ENCODE peak calls at places on chromosomes 13 and 19, in ten cellular contexts. I is tibial artery; N is CD8-positive, alpha-beta T cell; O is transverse colon; U is GM23338; D is stomach; A is fibroblast of lung; Q is thoracic aorta; P is PC-3; R is CD4-positive, alpha-beta memory T cell. V is an unnamed sample. For H3K4me1, the result is how much of the 10 kb centered on the place peaks cover.

GRCh38 chr13:21517576-21517975 is 58.5 kb upstream of the ZDHHC20 start:
- DNase-seq in R (no peak), A (no peak), N (no peak), U (no peak), P (no peak), I (no peak), O (no peak), D (no peak), Q (no peak), V (no peak)

GRCh38 chr19:41893899-41894298 is 10.9 kb downstream of the ARHGEF1 start:
- DNase-seq in A (no peak), Q (no peak), D (no peak), I (no peak), U (peak), R (no peak), N (peak), P (no peak), O (no peak), V (no peak)

GRCh38 chr19:8302357-8302691 is 5.8 kb downstream of the CD320 start:
- DNase-seq in I (no peak), U (no peak), N (no peak), O (no peak), A (no peak), R (no peak), Q (no peak), D (peak), P (no peak), V (peak)

GRCh38 chr13:61954092-61954491 is 538.4 kb upstream of the PCDH20 start:
- DNase-seq in U (peak), A (peak), P (peak), R (no peak), Q (no peak), O (no peak), N (no peak), D (no peak), I (no peak), V (no peak)

GRCh38 chr19:1690570-1691307 is 38.3 kb upstream of the TCF3 start:
- DNase-seq in A (no peak), U (peak), O (peak), Q (no peak), D (peak), P (peak), R (peak), I (no peak), N (peak), V (peak)

GRCh38 chr19:50607874-50608785 is 31.6 kb downstream of the SYT3 start:
- DNase-seq in I (peak), P (peak), N (peak), D (peak), U (peak), A (peak), Q (no peak), O (peak), R (peak), V (peak)

GRCh38 chr19:40798997-40799557 is at the start of gene EGLN2:
- DNase-seq in D (no peak), R (no peak), I (no peak), A (no peak), N (no peak), Q (no peak), P (no peak), O (no peak), U (peak), V (no peak)

GRCh38 chr19:34332027-34332786 is 32.8 kb upstream of the GPI start:
- DNase-seq in Q (no peak), D (no peak), A (no peak), N (no peak), U (no peak), R (no peak), O (no peak), P (no peak), I (no peak), V (no peak)

GRCh38 chr19:12774588-12775555 is at the start of gene HOOK2:
- DNase-seq in I (no peak), U (peak), O (peak), P (peak), N (peak), D (peak), Q (no peak), A (no peak), R (no peak), V (peak)

GRCh38 chr19:4543444-4543843 is 3.6 kb upstream of the LRG1 start:
- DNase-seq in N (no peak), P (no peak), O (no peak), R (no peak), I (no peak), U (no peak), D (no peak), Q (no peak), A (no peak), V (no peak)

GRCh38 chr19:55479045-55479444 is 2.6 kb downstream of the ZNF628 start:
- DNase-seq in I (no peak), O (no peak), Q (no peak), N (no peak), D (no peak), P (no peak), R (no peak), A (no peak), U (no peak), V (no peak)

GRCh38 chr13:60398949-60399589 is 2.0 kb downstream of the TDRD3 start:
- DNase-seq in Q (no peak), I (no peak), P (no peak), N (no peak), D (peak), U (no peak), O (peak), A (peak), R (no peak), V (no peak)

GRCh38 chr13:27128825-27129627 is 42.6 kb downstream of the USP12 start:
- DNase-seq in N (no peak), I (no peak), D (no peak), Q (no peak), P (peak), O (no peak), A (no peak), U (no peak), R (no peak), V (no peak)

GRCh38 chr19:3084943-3085342 is 9.2 kb upstream of the GNA11 start:
- DNase-seq in I (no peak), R (no peak), P (no peak), O (peak), U (no peak), Q (no peak), N (no peak), A (no peak), D (peak), V (no peak)

GRCh38 chr19:48121909-48122371 is 11.3 kb upstream of the PLA2G4C start:
- DNase-seq in A (no peak), D (no peak), U (no peak), O (no peak), I (no peak), Q (no peak), N (no peak), R (no peak), P (peak), V (peak)

GRCh38 chr13:74978596-74978995 is 503.4 kb downstream of the TBC1D4 start:
- DNase-seq in A (no peak), D (no peak), N (no peak), R (no peak), I (no peak), U (peak), Q (no peak), P (no peak), O (no peak), V (no peak)

GRCh38 chr19:51777570-51778460 is 16.8 kb downstream of the FPR2 start:
- DNase-seq in Q (no peak), O (peak), U (peak), R (peak), N (peak), I (peak), A (peak), D (peak), P (peak), V (peak)

GRCh38 chr19:45599286-45599685 is 2.7 kb downstream of the GPR4 start:
- DNase-seq in U (no peak), R (no peak), A (no peak), P (no peak), I (no peak), Q (no peak), O (no peak), D (no peak), N (no peak), V (no peak)

GRCh38 chr13:106450991-106451390 is 84.5 kb downstream of the EFNB2 start:
- DNase-seq in D (no peak), I (no peak), U (no peak), R (no peak), N (no peak), A (no peak), P (no peak), O (no peak), Q (no peak), V (no peak)

GRCh38 chr19:57576661-57577060 is 2.0 kb downstream of the ZNF416 start:
- DNase-seq in U (no peak), O (no peak), I (no peak), R (no peak), A (no peak), Q (no peak), P (no peak), N (no peak), D (no peak), V (no peak)

GRCh38 chr13:23516706-23517105 is 53.5 kb upstream of the TNFRSF19 start:
- DNase-seq in R (no peak), U (no peak), D (no peak), P (no peak), Q (no peak), I (no peak), A (peak), N (no peak), O (no peak), V (no peak)

GRCh38 chr13:95564091-95564490 is 11.6 kb downstream of the CLDN10 start:
- DNase-seq in P (no peak), O (no peak), A (peak), N (no peak), R (no peak), Q (no peak), U (no peak), I (no peak), D (no peak), V (no peak)

GRCh38 chr13:106343831-106344230 is 191.6 kb downstream of the EFNB2 start:
- DNase-seq in N (no peak), Q (no peak), P (no peak), A (no peak), R (no peak), O (no peak), U (no peak), D (no peak), I (no peak), V (no peak)

GRCh38 chr19:34943861-34944573 is 17.3 kb downstream of the ZNF30 start:
- DNase-seq in U (no peak), I (no peak), N (no peak), Q (no peak), R (no peak), D (no peak), A (no peak), P (no peak), O (no peak), V (no peak)

GRCh38 chr19:16612631-16613030 is 15.4 kb downstream of the MED26 start:
- DNase-seq in I (no peak), U (no peak), R (no peak), Q (no peak), N (no peak), A (no peak), P (no peak), D (no peak), O (no peak), V (no peak)

GRCh38 chr13:106314417-106314816 is 221.0 kb downstream of the EFNB2 start:
- DNase-seq in I (no peak), A (no peak), Q (no peak), D (no peak), P (no peak), U (peak), O (no peak), N (no peak), R (no peak), V (no peak)

GRCh38 chr19:41531438-41532311 is 44.3 kb upstream of the CEACAM21 start:
- DNase-seq in D (peak), U (no peak), P (no peak), O (peak), N (peak), Q (peak), R (peak), A (peak), I (peak), V (peak)

GRCh38 chr19:1264801-1265610 is 4.1 kb upstream of the CIRBP start:
- DNase-seq in Q (no peak), R (no peak), A (peak), N (no peak), P (peak), U (peak), D (peak), I (peak), O (peak), V (peak)

GRCh38 chr19:42846597-42846996 is 32.9 kb downstream of the PSG1 start:
- DNase-seq in D (no peak), Q (no peak), N (no peak), R (no peak), O (no peak), A (no peak), P (no peak), I (no peak), U (no peak), V (no peak)

GRCh38 chr19:49217382-49217781 is 59.8 kb downstream of the TRPM4 start:
- DNase-seq in I (no peak), A (peak), U (no peak), R (no peak), P (no peak), N (no peak), Q (no peak), D (no peak), O (no peak), V (no peak)

GRCh38 chr13:50991624-50992610 is 82.3 kb downstream of the RNASEH2B start:
- DNase-seq in A (no peak), D (no peak), U (no peak), P (no peak), Q (no peak), O (no peak), N (no peak), R (peak), I (no peak), V (no peak)

GRCh38 chr19:11106477-11106876 is 17.2 kb downstream of the LDLR start:
- DNase-seq in N (no peak), A (peak), I (no peak), U (no peak), O (peak), D (no peak), Q (no peak), R (no peak), P (no peak), V (peak)
- H3K4me1 ChIP-seq in N (under half), A (under half), I (under half), U (under half), O (under half), D (under half), Q (under half), R (under half), P (under half), V (under half)

GRCh38 chr19:21158523-21159135 is 16.8 kb downstream of the ZNF431 start:
- DNase-seq in P (peak), Q (no peak), A (peak), N (no peak), R (no peak), I (no peak), D (no peak), U (no peak), O (no peak), V (no peak)
- H3K4me1 ChIP-seq in P (under half), Q (under half), A (under half), N (under half), R (under half), I (under half), D (under half), U (under half), O (under half), V (under half)

GRCh38 chr19:10964903-10965302 is 4.1 kb downstream of the SMARCA4 start:
- DNase-seq in Q (no peak), O (no peak), D (no peak), U (no peak), N (no peak), A (no peak), P (no peak), I (no peak), R (no peak), V (no peak)
- H3K4me1 ChIP-seq in Q (under half), O (under half), D (under half), U (under half), N (under half), A (under half), P (under half), I (under half), R (under half), V (under half)

DNA sequence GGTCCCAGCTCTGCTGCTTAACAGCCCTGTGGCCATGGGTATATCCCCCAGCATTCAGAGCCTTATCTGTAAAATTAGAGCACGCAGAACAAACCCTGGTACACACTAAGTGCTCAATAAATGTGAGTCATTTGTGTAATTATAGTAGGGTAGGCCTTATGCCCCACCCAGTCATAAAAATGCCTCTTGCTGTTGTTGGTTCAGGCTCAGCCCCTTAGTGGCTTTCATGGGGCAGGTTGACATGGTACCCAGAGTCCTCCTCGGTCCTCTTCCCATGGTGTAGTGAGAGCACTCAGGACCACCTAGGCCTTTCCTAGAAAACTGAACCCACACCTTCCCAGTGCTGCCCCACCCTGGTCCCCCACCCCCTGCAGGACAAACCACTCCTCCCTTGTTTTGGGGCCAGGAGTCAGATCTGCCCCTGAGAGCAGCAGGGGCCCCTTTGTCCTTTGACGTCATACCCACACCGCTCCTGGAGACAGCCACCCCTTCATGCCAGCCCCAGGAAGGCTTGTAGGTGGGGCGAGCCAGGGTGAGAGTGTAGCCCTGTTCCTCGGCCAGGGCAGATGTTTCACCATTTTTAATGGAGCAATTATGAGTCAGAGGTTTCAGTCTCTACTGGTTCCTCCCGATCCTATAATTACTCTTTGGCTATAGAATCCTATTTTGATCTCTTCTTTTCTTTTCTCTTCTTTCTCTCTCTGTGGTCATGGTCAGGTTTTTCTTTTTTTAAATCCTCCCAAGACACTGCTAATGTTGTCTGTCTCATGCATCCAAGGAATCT is 36.8 kb downstream of the ACTN4 start:
- DNase-seq in A (peak), R (peak), N (peak), D (peak), P (peak), I (peak), U (no peak), O (peak), Q (peak), V (peak)
- H3K4me1 ChIP-seq in A (half or more), R (half or more), N (under half), D (half or more), P (half or more), I (half or more), U (half or more), O (half or more), Q (half or more), V (half or more)

GRCh38 chr19:18488403-18488723 is 33.5 kb downstream of the ELL start:
- DNase-seq in U (no peak), N (no peak), O (no peak), A (no peak), R (no peak), P (peak), D (no peak), Q (no peak), I (no peak), V (no peak)

GRCh38 chr19:18488838-18489626 is 32.8 kb downstream of the ELL start:
- DNase-seq in N (no peak), R (no peak), D (peak), O (peak), I (no peak), A (no peak), Q (no peak), P (peak), U (peak), V (peak)

GRCh38 chr19:18489627-18490184 is 32.2 kb downstream of the ELL start:
- DNase-seq in A (no peak), R (no peak), O (no peak), N (no peak), D (no peak), P (no peak), U (no peak), Q (no peak), I (no peak), V (no peak)

GRCh38 chr19:18486746-18487145 is 35.1 kb downstream of the ELL start:
- DNase-seq in R (no peak), P (no peak), A (no peak), Q (no peak), I (no peak), U (no peak), D (no peak), N (no peak), O (no peak), V (no peak)

DNA sequence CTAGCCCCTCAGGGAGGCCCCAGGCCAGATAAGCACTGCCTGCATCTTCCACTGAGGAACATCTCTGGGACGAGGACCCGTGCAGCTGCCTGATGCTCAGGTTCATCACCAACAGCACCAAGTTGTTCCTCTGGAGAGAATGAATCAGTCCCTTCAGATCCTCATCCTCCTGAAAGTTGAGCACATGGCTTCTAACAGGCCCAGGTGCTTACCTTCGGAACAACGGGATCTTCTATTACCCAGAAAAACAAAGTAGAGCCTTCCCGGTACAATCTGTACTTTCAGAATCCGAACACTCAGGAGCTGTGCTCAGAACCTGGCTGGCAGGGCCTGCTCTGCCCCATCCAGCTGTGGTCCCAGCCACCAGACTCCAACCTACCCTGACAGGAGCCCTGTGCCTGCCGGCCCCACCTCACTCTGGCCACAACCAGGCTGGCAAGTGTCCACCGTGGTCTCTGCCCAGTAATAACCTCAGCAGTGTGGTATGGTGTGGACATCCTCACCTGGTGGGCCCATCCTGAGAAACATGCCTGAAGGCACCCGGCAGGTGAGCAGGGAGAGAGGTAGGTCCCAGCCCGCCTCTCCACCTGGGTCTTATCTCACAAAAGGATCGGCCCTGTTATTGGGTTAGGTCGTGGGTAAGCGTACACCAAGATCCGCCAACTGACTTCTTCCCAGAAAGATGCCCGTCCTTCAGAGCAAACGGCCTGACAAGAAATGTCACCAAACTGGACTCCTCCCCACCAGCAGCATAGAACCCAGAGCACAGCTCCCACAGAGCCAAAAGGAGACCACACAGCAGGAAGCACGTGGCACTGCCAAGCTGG is 34.1 kb downstream of the ELL start:
- DNase-seq in Q (no peak), P (no peak), O (no peak), R (no peak), U (no peak), N (no peak), A (no peak), I (no peak), D (no peak), V (no peak)
- H3K4me1 ChIP-seq in Q (half or more), P (under half), O (under half), R (half or more), U (under half), N (under half), A (under half), I (under half), D (half or more), V (under half)

GRCh38 chr13:48404952-48405351 is 8.0 kb downstream of the LPAR6 start:
- DNase-seq in I (no peak), A (no peak), D (no peak), Q (no peak), O (no peak), P (no peak), U (no peak), N (no peak), R (no peak), V (no peak)
- H3K4me1 ChIP-seq in I (under half), A (under half), D (under half), Q (half or more), O (under half), P (under half), U (under half), N (under half), R (half or more), V (under half)